ENCODE peak calls at places on chromosome 22, in five cellular contexts. L, M, D, Q and Z are unnamed samples.

GRCh38 chr22:24580276-24580675 is 12.6 kb downstream of the LRRC75B start:
- DNase-seq in M (no peak), D (no peak), L (peak; percentile 78), Q (peak; percentile 88), Z (no peak)

GRCh38 chr22:26975381-26975780 is 318.0 kb downstream of the MIAT start:
- DNase-seq in M (no peak), D (no peak), Q (no peak), L (no peak), Z (peak; percentile 1)

GRCh38 chr22:23204125-23204488 is 23.8 kb downstream of the BCR start:
- DNase-seq in Q (no peak), M (no peak), D (no peak), L (no peak), Z (no peak)

GRCh38 chr22:30270841-30271240 is 4.2 kb upstream of the OSM start:
- DNase-seq in L (no peak), D (no peak), Q (peak; percentile 77), M (no peak), Z (no peak)

GRCh38 chr22:35611891-35612576 is 5.1 kb downstream of the MB start:
- DNase-seq in Q (no peak), L (no peak), M (no peak), D (no peak), Z (no peak)

GRCh38 chr22:39927544-39927943 is 26.7 kb downstream of the GRAP2 start:
- DNase-seq in M (peak; percentile 64), Q (no peak), D (no peak), L (no peak), Z (no peak)

GRCh38 chr22:17774928-17775675 is 833 bp upstream of the BID start:
- DNase-seq in L (no peak), D (no peak), Q (no peak), M (peak; percentile 31), Z (no peak)

GRCh38 chr22:22687638-22688500 is 43.5 kb downstream of the GGTLC2 start:
- DNase-seq in Q (peak; percentile 50), L (peak; percentile 38), M (peak; percentile 42), D (peak; percentile 39), Z (peak; percentile 42)

GRCh38 chr22:23895599-23896144 is 1.5 kb downstream of the MIF start:
- DNase-seq in D (no peak), L (no peak), M (no peak), Q (no peak), Z (no peak)

GRCh38 chr22:45709004-45709739 is 37.5 kb downstream of the ATXN10 start:
- DNase-seq in L (no peak), Q (peak; percentile 82), D (no peak), M (no peak), Z (peak; percentile 32)

GRCh38 chr22:37273126-37273845 is 9.0 kb upstream of the CYTH4 start:
- DNase-seq in D (no peak), M (peak; percentile 33), Q (peak; percentile 36), L (peak; percentile 30), Z (no peak)

GRCh38 chr22:50201191-50202129 is 649 bp downstream of the SELENOO start:
- DNase-seq in Q (peak; percentile 17), D (no peak), L (no peak), M (no peak), Z (no peak)

GRCh38 chr22:47858773-47859306 is 1096.4 kb downstream of the TBC1D22A start:
- DNase-seq in M (no peak), Q (no peak), D (no peak), L (no peak), Z (no peak)

GRCh38 chr22:49767355-49768062 is 60.2 kb downstream of the BRD1 start:
- DNase-seq in M (peak; percentile 30), Q (peak; percentile 30), D (no peak), L (no peak), Z (peak; percentile 69)

GRCh38 chr22:20636075-20636812 is 128.8 kb downstream of the MED15 start:
- DNase-seq in D (no peak), Q (no peak), L (no peak), M (no peak), Z (no peak)

GRCh38 chr22:39543095-39543494 is 10.5 kb upstream of the RPS19BP1 start:
- DNase-seq in D (peak; percentile 35), L (no peak), Q (peak; percentile 34), M (peak; percentile 45), Z (no peak)

GRCh38 chr22:45891471-45891995 is 85.4 kb downstream of the WNT7B start:
- DNase-seq in M (no peak), Q (no peak), D (no peak), L (no peak), Z (no peak)

GRCh38 chr22:12601870-12602779 is 2925.9 kb upstream of the OR11H1 start:
- DNase-seq in D (no peak), L (no peak), Q (no peak), M (no peak), Z (no peak)

GRCh38 chr22:45421349-45422057 is 8.0 kb downstream of the RIBC2 start:
- DNase-seq in L (no peak), M (no peak), D (no peak), Q (no peak), Z (no peak)

GRCh38 chr22:49670610-49671330 is 156.9 kb downstream of the BRD1 start:
- DNase-seq in D (no peak), M (peak; percentile 59), L (no peak), Q (no peak), Z (no peak)

GRCh38 chr22:43035250-43035649 is 20.3 kb upstream of the PACSIN2 start:
- DNase-seq in L (no peak), Q (no peak), M (no peak), D (no peak), Z (no peak)